ENCODE peak calls at places on chromosomes 2 and 18, in four cellular contexts. V, R, Q and M are unnamed samples.

GRCh38 chr2:46331099-46331766 is 34.0 kb downstream of the EPAS1 start:
- DNase-seq in V (no peak), R (no peak), Q (no peak), M (no peak)

GRCh38 chr2:205681836-205682238 is 464 bp upstream of the NRP2 start:
- DNase-seq in V (peak; percentile 31), R (no peak), Q (no peak), M (peak; percentile 29)

GRCh38 chr18:60191926-60192325 is 180.6 kb downstream of the MC4R start:
- DNase-seq in V (no peak), R (no peak), Q (no peak), M (no peak)

GRCh38 chr18:26057208-26057821 is 33.1 kb downstream of the SS18 start:
- DNase-seq in V (no peak), R (no peak), Q (no peak), M (peak; percentile 60)

GRCh38 chr2:141062443-141062842 is 1068.4 kb downstream of the LRP1B start:
- DNase-seq in V (no peak), R (no peak), Q (no peak), M (no peak)

GRCh38 chr2:26168785-26169184 is 4.1 kb upstream of the GAREM2 start:
- DNase-seq in V (no peak), R (no peak), Q (no peak), M (no peak)

GRCh38 chr18:56890632-56891031 is 239.5 kb downstream of the WDR7 start:
- DNase-seq in V (peak; percentile 81), R (no peak), Q (peak; percentile 24), M (peak; percentile 97)

GRCh38 chr2:205774028-205774427 is 91.7 kb downstream of the NRP2 start:
- DNase-seq in V (no peak), R (no peak), Q (no peak), M (no peak)

GRCh38 chr18:35691625-35692024 is 110.1 kb downstream of the GALNT1 start:
- DNase-seq in V (no peak), R (no peak), Q (no peak), M (no peak)

GRCh38 chr2:46257476-46257875 is 39.7 kb upstream of the EPAS1 start:
- DNase-seq in V (peak; percentile 91), R (no peak), Q (no peak), M (peak; percentile 83)

GRCh38 chr2:201806442-201806841 is at the start of gene CDK15:
- DNase-seq in V (peak; percentile 47), R (no peak), Q (no peak), M (peak; percentile 85)

GRCh38 chr18:14978962-14979535 is 231.1 kb downstream of the ANKRD30B start:
- DNase-seq in V (no peak), R (no peak), Q (no peak), M (peak; percentile 14)

GRCh38 chr18:78771496-78772368 is 207.9 kb upstream of the SALL3 start:
- DNase-seq in V (no peak), R (no peak), Q (no peak), M (no peak)

GRCh38 chr18:13217971-13218375 is 587 bp upstream of the LDLRAD4 start:
- DNase-seq in V (no peak), R (peak; percentile 82), Q (no peak), M (no peak)

GRCh38 chr2:168457177-168457905 is 1.3 kb downstream of the CERS6 start:
- DNase-seq in V (no peak), R (no peak), Q (no peak), M (no peak)

GRCh38 chr2:217530399-217531100 is 472.2 kb downstream of the TNS1 start:
- DNase-seq in V (no peak), R (no peak), Q (no peak), M (no peak)

GRCh38 chr18:22667616-22668422 is 250.1 kb upstream of the CTAGE1 start:
- DNase-seq in V (peak; percentile 88), R (no peak), Q (peak; percentile 63), M (peak; percentile 94)

GRCh38 chr2:207734636-207735512 is 23.4 kb downstream of the CCNYL1 start:
- DNase-seq in V (no peak), R (no peak), Q (no peak), M (no peak)
- TF ChIP-seq CTCF in V (no peak), R (no peak), Q (no peak), M (no peak)

GRCh38 chr18:48779462-48779861 is 171.3 kb downstream of the SMAD7 start:
- DNase-seq in V (no peak), R (no peak), Q (no peak), M (no peak)

GRCh38 chr18:48776641-48777025 is 174.1 kb downstream of the SMAD7 start:
- DNase-seq in V (no peak), R (no peak), Q (no peak), M (no peak)

GRCh38 chr18:48777026-48777736 is 173.6 kb downstream of the SMAD7 start:
- DNase-seq in V (peak; percentile 56), R (peak; percentile 93), Q (no peak), M (peak; percentile 68)

GRCh38 chr18:48777737-48778111 is 173.0 kb downstream of the SMAD7 start:
- DNase-seq in V (peak; percentile 48), R (no peak), Q (no peak), M (peak; percentile 77)

DNA sequence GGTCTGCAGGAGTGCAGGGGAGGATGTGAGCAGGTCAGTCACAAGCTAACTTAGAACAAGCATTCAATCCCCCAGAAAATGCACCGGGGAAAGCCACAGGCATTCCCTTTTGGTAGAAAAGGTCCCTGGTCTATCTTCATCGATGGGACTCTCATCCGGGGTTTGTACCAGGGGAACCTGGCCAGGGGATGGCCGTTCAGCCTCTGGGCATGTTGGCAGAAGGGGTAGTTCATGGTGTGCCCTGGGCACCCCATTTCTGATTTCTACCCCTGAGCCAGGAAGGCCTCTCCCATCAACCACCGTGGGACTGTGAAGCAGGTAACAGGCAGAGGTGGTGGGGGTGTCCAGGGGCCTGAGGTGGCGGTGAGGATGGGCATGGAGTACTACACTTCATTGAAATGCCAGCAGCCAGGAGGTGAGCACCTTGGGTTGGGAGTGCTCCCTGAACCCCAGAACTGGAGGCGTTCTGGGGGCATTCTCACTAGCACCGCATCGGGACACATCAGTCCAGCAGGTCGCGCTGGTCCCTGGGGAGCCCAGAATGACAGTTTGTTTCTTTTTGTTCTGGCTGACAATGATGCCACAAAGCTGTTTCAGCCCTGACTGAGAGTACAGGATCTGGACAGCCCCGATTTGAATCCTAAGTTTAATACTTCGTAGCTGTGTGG is 172.3 kb downstream of the SMAD7 start:
- DNase-seq in V (no peak), R (no peak), Q (no peak), M (no peak)
- TF ChIP-seq CTCF in V (no peak), R (no peak), Q (no peak), M (no peak)

GRCh38 chr2:164554487-164554886 is 66.8 kb downstream of the GRB14 start:
- DNase-seq in V (no peak), R (no peak), Q (no peak), M (peak; percentile 34)
- TF ChIP-seq CTCF in V (no peak), R (no peak), Q (no peak), M (no peak)

DNA sequence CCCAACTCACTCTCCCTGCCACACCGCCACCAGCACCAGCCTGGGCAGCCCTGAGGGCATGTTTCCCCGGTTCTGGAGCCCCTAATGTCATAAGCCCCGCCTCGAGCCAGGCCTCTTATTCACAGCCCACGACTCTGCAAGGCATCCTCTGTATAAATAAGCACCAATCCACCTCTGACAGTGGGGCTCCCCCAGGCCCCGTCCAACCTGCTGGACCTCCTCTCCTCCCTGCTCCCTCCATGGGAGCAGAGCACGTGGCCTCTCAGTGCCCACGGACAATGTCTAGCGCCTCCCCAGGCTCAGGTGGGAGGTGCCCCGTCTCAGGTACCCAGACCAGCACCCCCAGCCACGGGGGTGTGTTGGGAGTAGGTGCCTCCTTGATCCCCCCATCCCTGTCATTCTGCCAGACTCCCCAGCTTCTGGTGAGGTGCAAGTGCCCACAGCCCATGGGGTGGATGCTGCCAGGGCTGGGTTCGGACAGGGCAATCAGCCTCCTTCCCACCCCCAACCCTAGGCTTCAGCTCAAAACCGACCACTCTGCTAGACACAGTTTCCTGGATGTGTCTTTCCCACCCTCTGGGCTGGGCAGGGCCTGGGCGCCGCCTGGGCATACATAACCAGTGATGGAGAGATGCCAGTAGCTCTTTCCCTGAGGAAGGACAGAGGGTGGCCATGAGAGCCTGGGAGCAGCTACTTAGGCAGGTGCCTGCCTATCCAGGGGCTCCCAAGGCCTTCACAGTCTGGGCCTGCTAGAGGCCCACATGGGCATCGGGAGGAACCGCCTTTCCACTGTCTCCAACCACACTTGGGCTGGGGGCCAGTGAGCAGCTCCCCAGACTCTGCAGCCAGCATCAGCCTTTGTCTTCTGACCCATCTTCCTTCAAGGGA is 1.6 kb upstream of the ADRA2B start:
- DNase-seq in V (no peak), R (peak; percentile 57), Q (no peak), M (no peak)
- TF ChIP-seq CTCF in V (no peak), R (no peak), Q (peak; percentile 10), M (no peak)

GRCh38 chr2:167292430-167293171 is 404.3 kb downstream of the XIRP2 start:
- DNase-seq in V (peak; percentile 92), R (peak; percentile 90), Q (peak; percentile 82), M (peak; percentile 98)
- TF ChIP-seq CTCF in V (peak; percentile 42), R (peak; percentile 27), Q (peak; percentile 43), M (peak; percentile 61)

GRCh38 chr2:10750610-10751009 is 29.2 kb downstream of the ATP6V1C2 start:
- DNase-seq in V (peak; percentile 8), R (no peak), Q (no peak), M (peak; percentile 18)
- TF ChIP-seq CTCF in V (no peak), R (no peak), Q (no peak), M (no peak)

DNA sequence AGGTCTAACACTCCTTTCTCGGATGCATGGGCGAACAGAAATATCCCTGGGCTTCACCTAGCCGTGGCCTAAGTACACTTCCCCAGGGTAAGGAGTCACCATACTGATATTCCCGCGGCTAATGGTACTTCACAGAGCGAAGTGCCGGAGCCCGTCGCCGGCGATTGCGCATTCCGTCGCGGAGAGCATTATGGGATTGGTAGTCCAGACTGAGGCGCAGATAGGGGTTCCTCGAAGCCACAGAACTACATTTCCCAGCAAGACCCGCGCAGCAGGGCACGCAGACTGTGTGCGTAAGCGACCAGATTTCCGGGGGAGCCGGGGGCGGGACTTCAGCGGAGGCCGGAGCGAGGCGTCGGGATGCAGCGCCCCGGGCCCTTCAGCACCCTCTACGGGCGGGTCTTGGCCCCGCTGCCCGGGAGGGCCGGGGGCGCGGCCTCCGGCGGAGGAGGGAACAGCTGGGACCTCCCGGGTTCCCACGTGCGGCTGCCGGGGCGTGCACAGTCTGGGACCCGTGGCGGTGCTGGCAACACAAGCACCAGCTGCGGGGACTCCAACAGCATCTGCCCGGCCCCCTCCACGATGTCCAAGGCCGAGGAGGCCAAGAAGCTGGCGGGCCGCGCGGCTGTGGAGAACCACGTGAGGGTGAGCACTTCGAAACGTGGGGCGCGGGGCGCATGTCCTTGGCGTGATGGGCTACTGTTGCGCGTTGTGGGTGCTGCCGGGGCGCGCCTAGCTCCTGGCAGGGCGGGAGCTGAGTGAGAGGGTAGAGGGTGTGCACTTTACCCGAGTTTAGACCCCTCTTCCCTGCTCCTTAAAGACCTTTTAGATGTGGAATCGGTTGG is at the start of gene RPIA:
- DNase-seq in V (peak; percentile 99), R (peak; percentile 99), Q (peak; percentile 97), M (peak; percentile 99)
- TF ChIP-seq CTCF in V (peak; percentile 37), R (peak; percentile 56), Q (peak; percentile 61), M (peak; percentile 45)